ENCODE peak calls at places on chromosome 20, in five cellular contexts. V, T, D, B and J are unnamed samples.

GRCh38 chr20:21395039-21395665 is 2.2 kb downstream of the NKX2-4 start:
- DNase-seq in D (no peak), T (no peak), V (no peak), B (no peak), J (no peak)

GRCh38 chr20:59019217-59019616 is at the start of gene TUBB1:
- DNase-seq in D (no peak), V (no peak), T (no peak), B (no peak), J (no peak)

GRCh38 chr20:38134427-38135281 is 30.4 kb downstream of the TGM2 start:
- DNase-seq in B (no peak), V (no peak), T (peak; percentile 93), D (peak; percentile 95), J (peak; percentile 23)

GRCh38 chr20:3082955-3083952 is 1.3 kb downstream of the AVP start:
- DNase-seq in T (no peak), B (peak; percentile 57), D (no peak), V (peak; percentile 47), J (no peak)

GRCh38 chr20:23350855-23351838 is 556 bp downstream of the NXT1 start:
- DNase-seq in D (peak; percentile 51), B (peak; percentile 65), V (peak; percentile 76), T (peak; percentile 55), J (peak; percentile 66)

GRCh38 chr20:56359212-56360132 is 698 bp downstream of the FAM210B start:
- DNase-seq in V (peak; percentile 64), B (peak; percentile 39), T (peak; percentile 86), D (peak; percentile 40), J (peak; percentile 72)

GRCh38 chr20:46305331-46305972 is 2.8 kb downstream of the CDH22 start:
- DNase-seq in T (no peak), V (no peak), D (no peak), B (no peak), J (no peak)

GRCh38 chr20:401682-402495 is 6.2 kb upstream of the RBCK1 start:
- DNase-seq in T (peak; percentile 74), V (no peak), D (peak; percentile 25), B (no peak), J (peak; percentile 94)

GRCh38 chr20:8573686-8574085 is 441.6 kb downstream of the PLCB1 start:
- DNase-seq in T (no peak), B (no peak), D (no peak), V (no peak), J (no peak)

GRCh38 chr20:57618091-57618765 is 2.0 kb downstream of the ZBP1 start:
- DNase-seq in D (peak; percentile 92), B (no peak), V (no peak), T (no peak), J (peak; percentile 59)

GRCh38 chr20:4951299-4951698 is 50.0 kb downstream of the SLC23A2 start:
- DNase-seq in T (peak; percentile 87), V (no peak), D (peak; percentile 59), B (no peak), J (peak; percentile 74)

GRCh38 chr20:62603021-62603906 is 39.0 kb upstream of the SLCO4A1 start:
- DNase-seq in V (no peak), D (peak; percentile 74), T (no peak), B (no peak), J (peak; percentile 93)

GRCh38 chr20:14193885-14194284 is 143.5 kb downstream of the FLRT3 start:
- DNase-seq in D (no peak), B (no peak), T (peak; percentile 21), V (peak; percentile 22), J (peak; percentile 17)

GRCh38 chr20:36102809-36103596 is 51.5 kb upstream of the EPB41L1 start:
- DNase-seq in D (no peak), B (no peak), T (no peak), V (no peak), J (peak; percentile 85)

GRCh38 chr20:36153754-36154695 is 515 bp upstream of the EPB41L1 start:
- DNase-seq in B (peak; percentile 85), D (peak; percentile 89), T (peak; percentile 54), V (peak; percentile 85), J (peak; percentile 70)

GRCh38 chr20:1533059-1533458 is 24.4 kb downstream of the SIRPD start:
- DNase-seq in B (peak; percentile 41), D (no peak), T (no peak), V (peak; percentile 36), J (peak; percentile 40)

GRCh38 chr20:37245671-37246237 is 15.9 kb downstream of the GHRH start:
- DNase-seq in T (no peak), B (peak; percentile 50), D (no peak), V (peak; percentile 92), J (no peak)

GRCh38 chr20:17794400-17794799 is 94.6 kb downstream of the BANF2 start:
- DNase-seq in T (no peak), B (no peak), D (no peak), V (no peak), J (no peak)

GRCh38 chr20:1448081-1448627 is 18.5 kb downstream of the NSFL1C start:
- DNase-seq in B (no peak), V (no peak), T (no peak), D (no peak), J (no peak)

GRCh38 chr20:1863296-1863695 is 31.9 kb upstream of the SIRPA start:
- DNase-seq in D (no peak), V (no peak), B (no peak), T (peak; percentile 13), J (peak; percentile 14)

GRCh38 chr20:6053776-6054688 is at the start of gene LRRN4:
- DNase-seq in V (peak; percentile 25), D (peak; percentile 79), B (peak; percentile 79), T (no peak), J (peak; percentile 84)

GRCh38 chr20:63947638-63948456 is 8.4 kb downstream of the UCKL1 start:
- DNase-seq in D (no peak), B (no peak), V (no peak), T (no peak), J (no peak)

GRCh38 chr20:36574278-36575065 is 1.1 kb downstream of the TGIF2 start:
- DNase-seq in D (peak; percentile 45), V (peak; percentile 74), T (peak; percentile 47), B (peak; percentile 55), J (peak; percentile 47)

DNA sequence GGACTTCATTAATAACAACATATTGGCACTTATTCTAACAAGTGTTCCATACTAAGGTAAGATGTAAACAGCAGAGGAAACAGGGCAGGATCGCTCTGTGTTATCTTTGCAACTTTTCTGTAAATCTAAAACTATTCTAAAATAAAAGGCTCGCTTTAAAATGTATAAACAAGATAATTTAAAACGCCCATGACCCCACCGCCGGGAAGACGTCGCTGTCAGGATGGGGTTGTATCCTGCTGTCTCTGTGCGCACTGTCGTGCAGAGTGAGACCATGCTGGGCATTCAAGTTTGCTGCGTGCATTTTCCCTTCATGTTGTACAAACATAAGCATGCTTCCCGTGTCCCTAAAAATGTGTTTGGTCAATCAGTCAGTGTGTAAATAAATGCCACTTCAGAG is 255.7 kb downstream of the CDH4 start:
- DNase-seq in D (no peak), T (no peak), B (no peak), V (no peak), J (no peak)
- TF ChIP-seq CTCF in D (no peak), T (no peak), B (no peak), V (no peak), J (no peak)

DNA sequence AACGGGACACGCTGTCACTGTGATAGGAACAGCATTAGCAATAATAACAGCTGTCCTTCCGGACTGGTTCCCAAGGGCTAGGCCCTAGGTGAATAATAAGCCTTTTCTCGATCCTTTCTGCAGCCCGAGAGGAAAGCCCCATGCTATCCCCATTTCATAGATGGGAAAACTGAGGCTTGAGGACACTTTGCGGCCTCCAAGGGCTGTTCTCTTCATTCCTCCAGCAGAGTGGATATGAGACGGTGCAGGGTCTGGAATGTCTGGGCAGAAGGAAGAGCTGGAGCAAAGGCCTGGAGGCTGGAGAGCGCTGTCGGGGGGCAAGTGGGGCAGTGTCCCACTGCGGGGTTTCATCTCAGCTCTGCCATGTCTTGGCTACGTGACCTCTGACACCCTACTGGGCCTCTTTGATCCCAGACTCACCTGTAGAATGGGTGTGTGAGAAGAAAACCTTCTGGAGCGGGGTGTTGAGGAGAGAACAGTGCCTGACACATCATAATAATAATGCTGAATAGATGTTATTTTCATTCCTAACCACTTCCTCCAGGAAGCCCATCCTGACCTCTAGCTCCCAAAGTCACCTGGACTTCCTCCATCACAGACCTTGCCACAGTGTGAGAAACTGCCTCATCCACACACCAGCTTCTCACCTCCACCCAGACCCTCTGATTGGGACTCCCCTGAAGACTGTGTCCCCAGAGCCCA is 74.8 kb downstream of the CEBPB start:
- DNase-seq in D (no peak), V (no peak), B (no peak), T (no peak), J (no peak)
- TF ChIP-seq CTCF in D (no peak), V (no peak), B (no peak), T (no peak), J (no peak)

DNA sequence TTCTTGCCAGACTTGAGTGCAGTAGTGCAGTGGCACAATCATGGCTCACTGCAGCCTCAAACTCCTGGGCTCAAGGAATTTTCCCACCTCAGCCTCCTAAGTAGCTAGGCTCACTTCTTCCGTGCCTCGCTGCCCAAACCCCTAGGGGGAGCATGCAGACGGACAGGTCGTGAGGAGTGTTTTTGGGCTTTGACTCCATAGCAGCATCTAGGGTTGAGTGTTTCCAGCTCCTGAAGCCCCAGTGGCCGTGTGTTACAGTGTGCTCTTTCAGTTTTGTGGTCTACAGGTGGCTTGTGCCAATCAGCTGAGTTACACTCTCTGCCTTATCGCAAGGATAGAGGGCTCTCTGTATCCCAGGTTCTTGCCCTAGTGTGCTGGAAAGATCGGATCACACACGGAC is 33.4 kb downstream of the NCOA3 start:
- DNase-seq in V (peak; percentile 50), T (no peak), D (no peak), B (peak; percentile 81), J (no peak)
- TF ChIP-seq CTCF in V (peak; percentile 51), T (peak; percentile 36), D (no peak), B (peak; percentile 72), J (no peak)

GRCh38 chr20:31572042-31572700 is 32.9 kb upstream of the ID1 start:
- DNase-seq in T (no peak), D (no peak), B (no peak), V (no peak), J (no peak)

GRCh38 chr20:31570735-31571617 is 34.1 kb upstream of the ID1 start:
- DNase-seq in D (peak; percentile 55), V (no peak), B (no peak), T (no peak), J (no peak)

GRCh38 chr20:31570021-31570463 is 35.0 kb upstream of the ID1 start:
- DNase-seq in V (no peak), T (no peak), B (no peak), D (no peak), J (no peak)

GRCh38 chr20:31573555-31574295 is 31.4 kb upstream of the ID1 start:
- DNase-seq in D (peak; percentile 29), B (no peak), T (no peak), V (no peak), J (peak; percentile 51)

DNA sequence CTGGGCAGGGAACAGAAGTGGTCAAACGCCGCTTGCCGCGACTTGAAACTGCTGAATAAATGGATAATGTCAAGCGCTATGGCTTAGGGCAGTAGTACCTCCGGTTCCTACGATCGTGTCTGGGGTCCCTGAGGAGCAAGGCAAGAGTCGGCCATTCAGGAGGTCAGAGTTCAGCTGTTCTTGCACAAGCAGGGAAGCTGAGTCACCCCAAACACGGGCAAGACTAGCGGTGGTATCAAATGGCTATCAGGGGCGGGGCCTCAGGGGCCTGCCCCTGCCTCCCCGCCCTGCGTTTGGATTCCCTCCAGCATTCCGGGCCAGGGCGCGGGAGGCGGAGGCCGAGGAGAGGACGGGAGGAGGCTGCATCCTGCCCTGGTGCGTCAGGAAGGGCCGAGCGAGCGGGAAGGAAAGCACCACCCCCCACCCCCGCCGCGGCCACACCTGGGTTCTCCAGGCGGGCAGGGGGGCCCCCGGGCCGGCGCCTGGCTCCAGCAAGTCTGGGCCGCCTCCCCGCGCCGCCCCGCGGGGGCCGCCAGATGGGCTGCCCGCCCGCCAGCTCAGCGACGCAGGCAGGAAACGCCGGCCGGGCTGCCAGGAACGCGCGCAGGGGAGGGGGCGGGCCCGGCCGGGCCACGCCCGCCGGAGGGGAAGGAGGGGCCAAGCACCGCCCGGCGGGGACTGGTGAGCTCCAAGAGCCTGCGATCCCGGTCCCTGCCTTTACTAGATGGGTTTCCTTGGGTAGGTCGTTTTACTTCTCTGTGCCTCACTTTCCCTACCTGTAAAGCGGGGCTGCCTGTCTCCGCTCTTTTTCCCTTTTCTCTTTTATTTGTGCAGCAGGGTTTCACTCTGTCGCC is 32.2 kb upstream of the ID1 start:
- DNase-seq in T (peak; percentile 99), D (peak; percentile 100), V (peak; percentile 98), B (peak; percentile 98), J (peak; percentile 99)
- TF ChIP-seq CTCF in T (no peak), D (no peak), V (no peak), B (no peak), J (no peak)